ENCODE peak calls at places on chromosomes 4 and X, in seven cellular contexts. One of them, this sample, is unnamed.

GRCh38 chrX:118254611-118255010 is 91.3 kb upstream of the WDR44 start:
- DNase-seq in foreskin fibroblast: peak
- DNase-seq in NCI-H1105 treated with DMSO at 0.1 percent for 48 hours: peak
- DNase-seq in colonic mucosa: peak
- DNase-seq in CD14-positive monocyte: no peak
- DNase-seq in fibroblast of the conjunctiva: peak
- DNase-seq in CD4-positive, alpha-beta T cell: no peak
- DNase-seq in this sample: no peak

GRCh38 chrX:150361070-150361776 is 1.9 kb upstream of the MAMLD1 start:
- DNase-seq in CD4-positive, alpha-beta T cell: peak
- DNase-seq in foreskin fibroblast: peak
- DNase-seq in fibroblast of the conjunctiva: no peak
- DNase-seq in colonic mucosa: no peak
- DNase-seq in CD14-positive monocyte: no peak
- DNase-seq in NCI-H1105 treated with DMSO at 0.1 percent for 48 hours: no peak
- DNase-seq in this sample: no peak

GRCh38 chrX:123256378-123256777 is 72.3 kb downstream of the GRIA3 start:
- DNase-seq in colonic mucosa: no peak
- DNase-seq in fibroblast of the conjunctiva: no peak
- DNase-seq in CD4-positive, alpha-beta T cell: no peak
- DNase-seq in foreskin fibroblast: no peak
- DNase-seq in CD14-positive monocyte: no peak
- DNase-seq in NCI-H1105 treated with DMSO at 0.1 percent for 48 hours: no peak
- DNase-seq in this sample: no peak

GRCh38 chr4:1767770-1768366 is 25.2 kb upstream of the FGFR3 start:
- DNase-seq in NCI-H1105 treated with DMSO at 0.1 percent for 48 hours: no peak
- DNase-seq in fibroblast of the conjunctiva: peak
- DNase-seq in colonic mucosa: peak
- DNase-seq in CD4-positive, alpha-beta T cell: peak
- DNase-seq in CD14-positive monocyte: no peak
- DNase-seq in foreskin fibroblast: peak
- DNase-seq in this sample: no peak

GRCh38 chrX:10922158-10922557 is 189.0 kb upstream of the HCCS start:
- DNase-seq in NCI-H1105 treated with DMSO at 0.1 percent for 48 hours: no peak
- DNase-seq in CD14-positive monocyte: no peak
- DNase-seq in colonic mucosa: no peak
- DNase-seq in fibroblast of the conjunctiva: peak
- DNase-seq in CD4-positive, alpha-beta T cell: no peak
- DNase-seq in foreskin fibroblast: peak
- DNase-seq in this sample: no peak

GRCh38 chr4:152503606-152504290 is 32.1 kb downstream of the FBXW7 start:
- DNase-seq in CD4-positive, alpha-beta T cell: no peak
- DNase-seq in NCI-H1105 treated with DMSO at 0.1 percent for 48 hours: no peak
- DNase-seq in fibroblast of the conjunctiva: no peak
- DNase-seq in foreskin fibroblast: peak
- DNase-seq in CD14-positive monocyte: no peak
- DNase-seq in colonic mucosa: no peak
- DNase-seq in this sample: no peak

GRCh38 chrX:152899111-152899873 is 1.4 kb downstream of the ZNF185 start:
- DNase-seq in CD14-positive monocyte: no peak
- DNase-seq in NCI-H1105 treated with DMSO at 0.1 percent for 48 hours: no peak
- DNase-seq in fibroblast of the conjunctiva: no peak
- DNase-seq in CD4-positive, alpha-beta T cell: no peak
- DNase-seq in foreskin fibroblast: no peak
- DNase-seq in colonic mucosa: no peak
- DNase-seq in this sample: no peak

GRCh38 chr4:107283587-107284559 is 247.8 kb upstream of the DKK2 start:
- DNase-seq in colonic mucosa: no peak
- DNase-seq in NCI-H1105 treated with DMSO at 0.1 percent for 48 hours: no peak
- DNase-seq in fibroblast of the conjunctiva: peak
- DNase-seq in CD4-positive, alpha-beta T cell: no peak
- DNase-seq in foreskin fibroblast: peak
- DNase-seq in CD14-positive monocyte: no peak
- DNase-seq in this sample: no peak

GRCh38 chr4:186191266-186192067 is at the start of gene CYP4V2:
- DNase-seq in CD4-positive, alpha-beta T cell: peak
- DNase-seq in colonic mucosa: peak
- DNase-seq in CD14-positive monocyte: peak
- DNase-seq in fibroblast of the conjunctiva: peak
- DNase-seq in foreskin fibroblast: peak
- DNase-seq in NCI-H1105 treated with DMSO at 0.1 percent for 48 hours: peak
- DNase-seq in this sample: peak

GRCh38 chr4:156941940-156942548 is 29.6 kb downstream of the PDGFC start:
- DNase-seq in colonic mucosa: peak
- DNase-seq in foreskin fibroblast: peak
- DNase-seq in CD4-positive, alpha-beta T cell: no peak
- DNase-seq in fibroblast of the conjunctiva: peak
- DNase-seq in NCI-H1105 treated with DMSO at 0.1 percent for 48 hours: no peak
- DNase-seq in CD14-positive monocyte: no peak
- DNase-seq in this sample: no peak

GRCh38 chrX:20513185-20513584 is 246.5 kb upstream of the RPS6KA3 start:
- DNase-seq in colonic mucosa: no peak
- DNase-seq in CD4-positive, alpha-beta T cell: no peak
- DNase-seq in foreskin fibroblast: no peak
- DNase-seq in CD14-positive monocyte: no peak
- DNase-seq in fibroblast of the conjunctiva: no peak
- DNase-seq in NCI-H1105 treated with DMSO at 0.1 percent for 48 hours: no peak
- DNase-seq in this sample: no peak

GRCh38 chr4:167196386-167196785 is 37.9 kb downstream of the SPOCK3 start:
- DNase-seq in NCI-H1105 treated with DMSO at 0.1 percent for 48 hours: no peak
- DNase-seq in colonic mucosa: no peak
- DNase-seq in foreskin fibroblast: peak
- DNase-seq in fibroblast of the conjunctiva: no peak
- DNase-seq in CD4-positive, alpha-beta T cell: no peak
- DNase-seq in CD14-positive monocyte: no peak
- DNase-seq in this sample: no peak

GRCh38 chrX:40439625-40440532 is 140.9 kb upstream of the ATP6AP2 start:
- DNase-seq in CD14-positive monocyte: no peak
- DNase-seq in CD4-positive, alpha-beta T cell: no peak
- DNase-seq in colonic mucosa: no peak
- DNase-seq in NCI-H1105 treated with DMSO at 0.1 percent for 48 hours: no peak
- DNase-seq in fibroblast of the conjunctiva: no peak
- DNase-seq in foreskin fibroblast: no peak
- DNase-seq in this sample: no peak

GRCh38 chr4:146981651-146982050 is 36.0 kb upstream of the TTC29 start:
- DNase-seq in colonic mucosa: no peak
- DNase-seq in CD4-positive, alpha-beta T cell: no peak
- DNase-seq in fibroblast of the conjunctiva: no peak
- DNase-seq in CD14-positive monocyte: no peak
- DNase-seq in foreskin fibroblast: peak
- DNase-seq in NCI-H1105 treated with DMSO at 0.1 percent for 48 hours: no peak
- DNase-seq in this sample: no peak

This sample was measured in NCI-H187.